ENCODE peak calls at places on chromosomes 13 and 19, in nine cellular contexts. One of them, this sample, is unnamed.

GRCh38 chr13:100280681-100281080 is 191.8 kb downstream of the PCCA start:
- DNase-seq in HTR-8/SVneo: no peak
- DNase-seq in H7: no peak
- DNase-seq in astrocyte of the spinal cord: no peak
- DNase-seq in aorta: no peak
- DNase-seq in activated T-cell treated with anti-CD3 and anti-CD28 coated beads, Interleukin-2, amount 50 U/mL, for 48 hours: no peak
- DNase-seq in T47D: no peak
- DNase-seq in NCI-H774: no peak
- DNase-seq in D341Med: no peak
- DNase-seq in this sample: no peak

GRCh38 chr19:4988770-4989251 is 19.9 kb downstream of the KDM4B start:
- DNase-seq in astrocyte of the spinal cord: peak
- DNase-seq in H7: peak
- DNase-seq in D341Med: peak
- DNase-seq in activated T-cell treated with anti-CD3 and anti-CD28 coated beads, Interleukin-2, amount 50 U/mL, for 48 hours: no peak
- DNase-seq in aorta: peak
- DNase-seq in NCI-H774: no peak
- DNase-seq in HTR-8/SVneo: peak
- DNase-seq in T47D: no peak
- DNase-seq in this sample: no peak

GRCh38 chr13:22235285-22235949 is 564.5 kb downstream of the FGF9 start:
- DNase-seq in D341Med: no peak
- DNase-seq in NCI-H774: no peak
- DNase-seq in T47D: no peak
- DNase-seq in astrocyte of the spinal cord: no peak
- DNase-seq in aorta: no peak
- DNase-seq in HTR-8/SVneo: no peak
- DNase-seq in activated T-cell treated with anti-CD3 and anti-CD28 coated beads, Interleukin-2, amount 50 U/mL, for 48 hours: peak
- DNase-seq in H7: peak
- DNase-seq in this sample: peak

GRCh38 chr19:51479531-51480331 is 1.4 kb downstream of the CEACAM18 start:
- DNase-seq in D341Med: no peak
- DNase-seq in HTR-8/SVneo: no peak
- DNase-seq in aorta: no peak
- DNase-seq in activated T-cell treated with anti-CD3 and anti-CD28 coated beads, Interleukin-2, amount 50 U/mL, for 48 hours: peak
- DNase-seq in astrocyte of the spinal cord: no peak
- DNase-seq in NCI-H774: no peak
- DNase-seq in T47D: no peak
- DNase-seq in H7: no peak
- DNase-seq in this sample: no peak

GRCh38 chr19:33906578-33907335 is 110.1 kb downstream of the KCTD15 start:
- DNase-seq in T47D: peak
- DNase-seq in astrocyte of the spinal cord: peak
- DNase-seq in H7: peak
- DNase-seq in aorta: peak
- DNase-seq in activated T-cell treated with anti-CD3 and anti-CD28 coated beads, Interleukin-2, amount 50 U/mL, for 48 hours: no peak
- DNase-seq in D341Med: no peak
- DNase-seq in NCI-H774: no peak
- DNase-seq in HTR-8/SVneo: no peak
- DNase-seq in this sample: no peak

GRCh38 chr13:97434417-97435296 is 688 bp downstream of the RAP2A start:
- DNase-seq in HTR-8/SVneo: no peak
- DNase-seq in D341Med: peak
- DNase-seq in astrocyte of the spinal cord: peak
- DNase-seq in H7: peak
- DNase-seq in T47D: no peak
- DNase-seq in NCI-H774: no peak
- DNase-seq in aorta: peak
- DNase-seq in activated T-cell treated with anti-CD3 and anti-CD28 coated beads, Interleukin-2, amount 50 U/mL, for 48 hours: peak
- DNase-seq in this sample: peak

GRCh38 chr19:32336259-32337111 is 8.9 kb upstream of the ZNF507 start:
- DNase-seq in astrocyte of the spinal cord: peak
- DNase-seq in aorta: no peak
- DNase-seq in H7: no peak
- DNase-seq in T47D: no peak
- DNase-seq in NCI-H774: no peak
- DNase-seq in activated T-cell treated with anti-CD3 and anti-CD28 coated beads, Interleukin-2, amount 50 U/mL, for 48 hours: no peak
- DNase-seq in HTR-8/SVneo: no peak
- DNase-seq in D341Med: no peak
- DNase-seq in this sample: no peak

GRCh38 chr19:9139609-9140158 is 513 bp upstream of the ZNF317 start:
- DNase-seq in HTR-8/SVneo: no peak
- DNase-seq in activated T-cell treated with anti-CD3 and anti-CD28 coated beads, Interleukin-2, amount 50 U/mL, for 48 hours: no peak
- DNase-seq in NCI-H774: no peak
- DNase-seq in T47D: no peak
- DNase-seq in H7: no peak
- DNase-seq in D341Med: no peak
- DNase-seq in astrocyte of the spinal cord: no peak
- DNase-seq in aorta: no peak
- DNase-seq in this sample: peak

GRCh38 chr19:8306235-8307054 is 1.7 kb downstream of the CD320 start:
- DNase-seq in HTR-8/SVneo: no peak
- DNase-seq in H7: peak
- DNase-seq in NCI-H774: no peak
- DNase-seq in aorta: peak
- DNase-seq in D341Med: no peak
- DNase-seq in activated T-cell treated with anti-CD3 and anti-CD28 coated beads, Interleukin-2, amount 50 U/mL, for 48 hours: no peak
- DNase-seq in T47D: no peak
- DNase-seq in astrocyte of the spinal cord: no peak
- DNase-seq in this sample: no peak

GRCh38 chr13:39961036-39961435 is 305.6 kb downstream of the COG6 start:
- DNase-seq in astrocyte of the spinal cord: no peak
- DNase-seq in HTR-8/SVneo: no peak
- DNase-seq in H7: no peak
- DNase-seq in aorta: no peak
- DNase-seq in activated T-cell treated with anti-CD3 and anti-CD28 coated beads, Interleukin-2, amount 50 U/mL, for 48 hours: no peak
- DNase-seq in NCI-H774: no peak
- DNase-seq in T47D: no peak
- DNase-seq in D341Med: no peak
- DNase-seq in this sample: no peak

GRCh38 chr13:110238795-110239194 is 68.2 kb downstream of the COL4A1 start:
- DNase-seq in activated T-cell treated with anti-CD3 and anti-CD28 coated beads, Interleukin-2, amount 50 U/mL, for 48 hours: no peak
- DNase-seq in H7: no peak
- DNase-seq in T47D: no peak
- DNase-seq in D341Med: no peak
- DNase-seq in aorta: no peak
- DNase-seq in NCI-H774: no peak
- DNase-seq in astrocyte of the spinal cord: no peak
- DNase-seq in HTR-8/SVneo: no peak
- DNase-seq in this sample: no peak

GRCh38 chr19:35609881-35610353 is 2.6 kb upstream of the HAUS5 start:
- DNase-seq in T47D: no peak
- DNase-seq in aorta: no peak
- DNase-seq in HTR-8/SVneo: no peak
- DNase-seq in H7: no peak
- DNase-seq in astrocyte of the spinal cord: no peak
- DNase-seq in NCI-H774: no peak
- DNase-seq in activated T-cell treated with anti-CD3 and anti-CD28 coated beads, Interleukin-2, amount 50 U/mL, for 48 hours: peak
- DNase-seq in D341Med: no peak
- DNase-seq in this sample: no peak

GRCh38 chr13:77184455-77184854 is 142.4 kb downstream of the MYCBP2 start:
- DNase-seq in aorta: no peak
- DNase-seq in D341Med: no peak
- DNase-seq in HTR-8/SVneo: no peak
- DNase-seq in NCI-H774: no peak
- DNase-seq in astrocyte of the spinal cord: no peak
- DNase-seq in T47D: no peak
- DNase-seq in H7: no peak
- DNase-seq in activated T-cell treated with anti-CD3 and anti-CD28 coated beads, Interleukin-2, amount 50 U/mL, for 48 hours: peak
- DNase-seq in this sample: no peak

GRCh38 chr13:91482427-91482826 is 84.0 kb downstream of the GPC5 start:
- DNase-seq in astrocyte of the spinal cord: peak
- DNase-seq in D341Med: no peak
- DNase-seq in T47D: no peak
- DNase-seq in aorta: no peak
- DNase-seq in H7: peak
- DNase-seq in HTR-8/SVneo: peak
- DNase-seq in activated T-cell treated with anti-CD3 and anti-CD28 coated beads, Interleukin-2, amount 50 U/mL, for 48 hours: no peak
- DNase-seq in NCI-H774: no peak
- DNase-seq in this sample: peak

GRCh38 chr13:41053384-41053826 is 7.9 kb upstream of the WBP4 start:
- DNase-seq in HTR-8/SVneo: no peak
- DNase-seq in astrocyte of the spinal cord: no peak
- DNase-seq in activated T-cell treated with anti-CD3 and anti-CD28 coated beads, Interleukin-2, amount 50 U/mL, for 48 hours: no peak
- DNase-seq in D341Med: no peak
- DNase-seq in aorta: no peak
- DNase-seq in H7: no peak
- DNase-seq in NCI-H774: no peak
- DNase-seq in T47D: no peak
- DNase-seq in this sample: no peak

GRCh38 chr13:77751513-77752456 is 54.3 kb downstream of the SLAIN1 start:
- DNase-seq in T47D: peak
- DNase-seq in NCI-H774: no peak
- DNase-seq in HTR-8/SVneo: peak
- DNase-seq in activated T-cell treated with anti-CD3 and anti-CD28 coated beads, Interleukin-2, amount 50 U/mL, for 48 hours: peak
- DNase-seq in H7: no peak
- DNase-seq in D341Med: peak
- DNase-seq in astrocyte of the spinal cord: peak
- DNase-seq in aorta: no peak
- DNase-seq in this sample: peak

GRCh38 chr13:34867590-34867989 is 74.5 kb upstream of the NBEA start:
- DNase-seq in astrocyte of the spinal cord: peak
- DNase-seq in HTR-8/SVneo: no peak
- DNase-seq in aorta: no peak
- DNase-seq in activated T-cell treated with anti-CD3 and anti-CD28 coated beads, Interleukin-2, amount 50 U/mL, for 48 hours: no peak
- DNase-seq in H7: no peak
- DNase-seq in NCI-H774: no peak
- DNase-seq in D341Med: no peak
- DNase-seq in T47D: no peak
- DNase-seq in this sample: no peak

GRCh38 chr13:99991806-99992242 is 10.2 kb downstream of the ZIC2 start:
- DNase-seq in HTR-8/SVneo: no peak
- DNase-seq in activated T-cell treated with anti-CD3 and anti-CD28 coated beads, Interleukin-2, amount 50 U/mL, for 48 hours: no peak
- DNase-seq in T47D: no peak
- DNase-seq in astrocyte of the spinal cord: peak
- DNase-seq in H7: peak
- DNase-seq in aorta: no peak
- DNase-seq in NCI-H774: no peak
- DNase-seq in D341Med: no peak
- DNase-seq in this sample: no peak

GRCh38 chr13:31835932-31836331 is 96.6 kb downstream of the RXFP2 start:
- DNase-seq in NCI-H774: no peak
- DNase-seq in astrocyte of the spinal cord: peak
- DNase-seq in HTR-8/SVneo: no peak
- DNase-seq in D341Med: no peak
- DNase-seq in H7: no peak
- DNase-seq in aorta: no peak
- DNase-seq in T47D: no peak
- DNase-seq in activated T-cell treated with anti-CD3 and anti-CD28 coated beads, Interleukin-2, amount 50 U/mL, for 48 hours: no peak
- DNase-seq in this sample: peak

GRCh38 chr19:27776020-27776419 is 1436.9 kb downstream of the UQCRFS1 start:
- DNase-seq in D341Med: no peak
- DNase-seq in activated T-cell treated with anti-CD3 and anti-CD28 coated beads, Interleukin-2, amount 50 U/mL, for 48 hours: no peak
- DNase-seq in astrocyte of the spinal cord: peak
- DNase-seq in HTR-8/SVneo: no peak
- DNase-seq in T47D: no peak
- DNase-seq in H7: no peak
- DNase-seq in aorta: no peak
- DNase-seq in NCI-H774: no peak
- DNase-seq in this sample: peak

GRCh38 chr19:3868770-3869456 is at the start of gene ZFR2:
- DNase-seq in astrocyte of the spinal cord: no peak
- DNase-seq in T47D: no peak
- DNase-seq in D341Med: peak
- DNase-seq in NCI-H774: no peak
- DNase-seq in aorta: no peak
- DNase-seq in activated T-cell treated with anti-CD3 and anti-CD28 coated beads, Interleukin-2, amount 50 U/mL, for 48 hours: peak
- DNase-seq in H7: peak
- DNase-seq in HTR-8/SVneo: no peak
- DNase-seq in this sample: no peak

GRCh38 chr13:99384468-99384867 is 77.3 kb upstream of the GPR183 start:
- DNase-seq in NCI-H774: no peak
- DNase-seq in astrocyte of the spinal cord: no peak
- DNase-seq in D341Med: no peak
- DNase-seq in HTR-8/SVneo: no peak
- DNase-seq in T47D: no peak
- DNase-seq in aorta: no peak
- DNase-seq in H7: no peak
- DNase-seq in activated T-cell treated with anti-CD3 and anti-CD28 coated beads, Interleukin-2, amount 50 U/mL, for 48 hours: peak
- DNase-seq in this sample: no peak

GRCh38 chr19:7515471-7516226 is at the start of gene ZNF358:
- DNase-seq in activated T-cell treated with anti-CD3 and anti-CD28 coated beads, Interleukin-2, amount 50 U/mL, for 48 hours: peak
- DNase-seq in aorta: peak
- DNase-seq in NCI-H774: peak
- DNase-seq in astrocyte of the spinal cord: peak
- DNase-seq in T47D: peak
- DNase-seq in H7: peak
- DNase-seq in D341Med: peak
- DNase-seq in HTR-8/SVneo: peak
- DNase-seq in this sample: peak

GRCh38 chr13:73040479-73040878 is 18.3 kb upstream of the KLF5 start:
- DNase-seq in NCI-H774: no peak
- DNase-seq in activated T-cell treated with anti-CD3 and anti-CD28 coated beads, Interleukin-2, amount 50 U/mL, for 48 hours: no peak
- DNase-seq in astrocyte of the spinal cord: no peak
- DNase-seq in D341Med: no peak
- DNase-seq in T47D: no peak
- DNase-seq in aorta: no peak
- DNase-seq in H7: no peak
- DNase-seq in HTR-8/SVneo: no peak
- DNase-seq in this sample: peak

GRCh38 chr13:41916173-41916954 is 44.5 kb downstream of the VWA8 start:
- DNase-seq in astrocyte of the spinal cord: peak
- DNase-seq in H7: no peak
- DNase-seq in T47D: no peak
- DNase-seq in NCI-H774: no peak
- DNase-seq in D341Med: no peak
- DNase-seq in HTR-8/SVneo: peak
- DNase-seq in aorta: no peak
- DNase-seq in activated T-cell treated with anti-CD3 and anti-CD28 coated beads, Interleukin-2, amount 50 U/mL, for 48 hours: no peak
- DNase-seq in this sample: no peak

GRCh38 chr13:24270639-24271131 is 38.7 kb upstream of the C1QTNF9 start:
- DNase-seq in aorta: peak
- DNase-seq in activated T-cell treated with anti-CD3 and anti-CD28 coated beads, Interleukin-2, amount 50 U/mL, for 48 hours: peak
- DNase-seq in astrocyte of the spinal cord: peak
- DNase-seq in T47D: no peak
- DNase-seq in H7: no peak
- DNase-seq in D341Med: no peak
- DNase-seq in NCI-H774: no peak
- DNase-seq in HTR-8/SVneo: peak
- DNase-seq in this sample: no peak

GRCh38 chr19:38304866-38305429 is 897 bp downstream of the C19orf33 start:
- DNase-seq in NCI-H774: no peak
- DNase-seq in T47D: peak
- DNase-seq in D341Med: no peak
- DNase-seq in H7: peak
- DNase-seq in HTR-8/SVneo: no peak
- DNase-seq in astrocyte of the spinal cord: peak
- DNase-seq in aorta: no peak
- DNase-seq in activated T-cell treated with anti-CD3 and anti-CD28 coated beads, Interleukin-2, amount 50 U/mL, for 48 hours: no peak
- DNase-seq in this sample: peak

GRCh38 chr19:16898306-16899015 is 9.7 kb downstream of the F2RL3 start:
- DNase-seq in astrocyte of the spinal cord: no peak
- DNase-seq in T47D: no peak
- DNase-seq in H7: no peak
- DNase-seq in NCI-H774: no peak
- DNase-seq in activated T-cell treated with anti-CD3 and anti-CD28 coated beads, Interleukin-2, amount 50 U/mL, for 48 hours: no peak
- DNase-seq in aorta: no peak
- DNase-seq in D341Med: no peak
- DNase-seq in HTR-8/SVneo: no peak
- DNase-seq in this sample: no peak

GRCh38 chr13:72255908-72256307 is 388.9 kb upstream of the DACH1 start:
- DNase-seq in aorta: no peak
- DNase-seq in D341Med: peak
- DNase-seq in T47D: no peak
- DNase-seq in NCI-H774: no peak
- DNase-seq in astrocyte of the spinal cord: peak
- DNase-seq in HTR-8/SVneo: peak
- DNase-seq in activated T-cell treated with anti-CD3 and anti-CD28 coated beads, Interleukin-2, amount 50 U/mL, for 48 hours: no peak
- DNase-seq in H7: peak
- DNase-seq in this sample: peak

GRCh38 chr19:11581740-11582139 is 4.3 kb upstream of the ACP5 start:
- DNase-seq in T47D: no peak
- DNase-seq in astrocyte of the spinal cord: no peak
- DNase-seq in aorta: no peak
- DNase-seq in activated T-cell treated with anti-CD3 and anti-CD28 coated beads, Interleukin-2, amount 50 U/mL, for 48 hours: peak
- DNase-seq in H7: no peak
- DNase-seq in D341Med: no peak
- DNase-seq in HTR-8/SVneo: no peak
- DNase-seq in NCI-H774: no peak
- DNase-seq in this sample: no peak

GRCh38 chr19:49499030-49499670 is 2.9 kb downstream of the RPS11 start:
- DNase-seq in D341Med: no peak
- DNase-seq in T47D: no peak
- DNase-seq in aorta: no peak
- DNase-seq in astrocyte of the spinal cord: no peak
- DNase-seq in NCI-H774: no peak
- DNase-seq in activated T-cell treated with anti-CD3 and anti-CD28 coated beads, Interleukin-2, amount 50 U/mL, for 48 hours: peak
- DNase-seq in H7: peak
- DNase-seq in HTR-8/SVneo: no peak
- DNase-seq in this sample: no peak